ENCODE peak calls at places on chromosome 22, in nine cellular contexts. L is AG10803, X is GM13976, E is fibroblast of lung, G is right lobe of liver, R is body of pancreas, Z is AG09309, B is heart right ventricle, I is choroid plexus epithelial cell. T is an unnamed sample.

GRCh38 chr22:43956805-43957463 is 1.7 kb downstream of the SAMM50 start:
- DNase-seq in L (no peak), X (no peak), E (no peak), G (no peak), R (no peak), Z (no peak), B (peak; percentile 20), I (no peak), T (no peak)

GRCh38 chr22:43262990-43263644 is 76.2 kb upstream of the TTLL12 start:
- DNase-seq in L (no peak), X (peak; percentile 69), E (no peak), G (peak; percentile 89), R (no peak), Z (no peak), B (peak; percentile 13), I (peak; percentile 45), T (no peak)

GRCh38 chr22:42984397-42984796 is 30.6 kb downstream of the PACSIN2 start:
- DNase-seq in L (no peak), X (no peak), E (no peak), G (no peak), R (no peak), Z (no peak), B (no peak), I (no peak), T (no peak)

GRCh38 chr22:38246692-38247091 is 26.1 kb downstream of the TMEM184B start:
- DNase-seq in L (no peak), X (no peak), E (no peak), G (no peak), R (no peak), Z (no peak), B (peak; percentile 68), I (no peak), T (no peak)

GRCh38 chr22:45162531-45162930 is 1.2 kb upstream of the NUP50 start:
- DNase-seq in L (no peak), X (no peak), E (peak; percentile 32), G (no peak), R (no peak), Z (no peak), B (no peak), I (no peak), T (no peak)

GRCh38 chr22:41822289-41823057 is 10.4 kb upstream of the SREBF2 start:
- DNase-seq in L (peak; percentile 46), X (peak; percentile 72), E (peak; percentile 81), G (no peak), R (no peak), Z (peak; percentile 32), B (no peak), I (peak; percentile 78), T (no peak)

GRCh38 chr22:41256898-41257260 is 16.1 kb upstream of the CHADL start:
- DNase-seq in L (no peak), X (no peak), E (peak; percentile 34), G (no peak), R (no peak), Z (no peak), B (no peak), I (peak; percentile 94), T (no peak)

GRCh38 chr22:45334068-45334467 is 24.3 kb downstream of the FAM118A start:
- DNase-seq in L (peak; percentile 41), X (no peak), E (peak; percentile 63), G (no peak), R (no peak), Z (peak; percentile 8), B (no peak), I (no peak), T (no peak)

GRCh38 chr22:39364646-39365405 is 15.0 kb downstream of the SYNGR1 start:
- DNase-seq in L (peak; percentile 46), X (no peak), E (peak; percentile 26), G (no peak), R (no peak), Z (no peak), B (no peak), I (no peak), T (no peak)

GRCh38 chr22:39773976-39774539 is 119.5 kb downstream of the ENTHD1 start:
- DNase-seq in L (no peak), X (peak; percentile 61), E (peak; percentile 3), G (no peak), R (no peak), Z (no peak), B (no peak), I (peak; percentile 5), T (no peak)

GRCh38 chr22:44231229-44231628 is 50.5 kb downstream of the PARVG start:
- DNase-seq in L (no peak), X (no peak), E (no peak), G (no peak), R (no peak), Z (no peak), B (no peak), I (no peak), T (no peak)

GRCh38 chr22:37079668-37080171 is 28.2 kb downstream of the KCTD17 start:
- DNase-seq in L (peak; percentile 4), X (no peak), E (peak; percentile 62), G (no peak), R (no peak), Z (no peak), B (peak; percentile 16), I (peak; percentile 51), T (no peak)

GRCh38 chr22:17570851-17571631 is 7.7 kb downstream of the SLC25A18 start:
- DNase-seq in L (peak; percentile 83), X (no peak), E (peak; percentile 81), G (peak; percentile 70), R (peak; percentile 52), Z (no peak), B (peak; percentile 78), I (peak; percentile 98), T (no peak)

GRCh38 chr22:26679003-26679629 is 21.7 kb downstream of the MIAT start:
- DNase-seq in L (peak; percentile 71), X (peak; percentile 79), E (peak; percentile 64), G (peak; percentile 67), R (peak; percentile 76), Z (no peak), B (peak; percentile 77), I (peak; percentile 85), T (peak; percentile 40)

DNA sequence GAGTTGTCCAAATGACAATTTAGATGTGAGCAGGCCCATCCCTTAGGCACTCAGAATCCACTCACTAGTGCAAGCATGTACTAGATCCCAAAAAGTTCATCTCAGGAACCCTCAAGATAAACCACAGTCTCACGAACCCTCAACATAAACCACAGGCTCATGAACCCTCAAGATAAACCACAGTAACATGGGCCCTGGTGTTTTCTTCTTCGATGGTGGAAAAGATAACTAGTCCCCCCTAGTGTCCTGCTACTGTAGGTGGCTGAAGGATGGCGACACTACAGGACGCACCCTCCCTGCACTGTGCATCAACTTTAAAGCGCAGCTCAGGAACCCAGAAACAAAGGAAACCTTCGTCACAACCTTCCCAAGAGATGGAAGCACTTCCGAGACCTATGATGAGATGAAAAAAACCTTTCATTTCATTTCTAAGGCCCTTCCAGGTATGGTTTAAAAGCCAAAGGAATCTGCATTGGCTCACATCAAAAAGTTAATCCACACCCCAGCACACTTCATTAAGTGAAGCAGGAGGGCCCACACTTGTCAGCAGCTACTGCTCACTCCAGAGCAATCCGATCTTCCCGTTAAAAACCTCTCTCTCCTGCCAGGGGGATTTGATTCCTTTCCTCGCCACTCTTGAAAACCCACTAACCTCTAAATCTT is 2.4 kb downstream of the LARGE1 start:
- DNase-seq in L (peak; percentile 32), X (peak; percentile 57), E (peak; percentile 27), G (no peak), R (no peak), Z (no peak), B (no peak), I (peak; percentile 43), T (no peak)
- TF ChIP-seq CTCF in L (peak; percentile 52), X (peak; percentile 68), E (peak; percentile 36), G (peak; percentile 24), R (peak; percentile 6), Z (peak; percentile 21), B (no peak), I (peak; percentile 43), T (peak; percentile 27)

GRCh38 chr22:22745225-22746060 is 101.0 kb downstream of the GGTLC2 start:
- DNase-seq in L (peak; percentile 16), X (peak; percentile 58), E (no peak), G (peak; percentile 68), R (peak; percentile 39), Z (no peak), B (no peak), I (peak; percentile 62), T (no peak)
- TF ChIP-seq CTCF in L (peak; percentile 58), X (peak; percentile 76), E (peak; percentile 49), G (peak; percentile 75), R (peak; percentile 45), Z (peak; percentile 64), B (no peak), I (peak; percentile 88), T (peak; percentile 34)

DNA sequence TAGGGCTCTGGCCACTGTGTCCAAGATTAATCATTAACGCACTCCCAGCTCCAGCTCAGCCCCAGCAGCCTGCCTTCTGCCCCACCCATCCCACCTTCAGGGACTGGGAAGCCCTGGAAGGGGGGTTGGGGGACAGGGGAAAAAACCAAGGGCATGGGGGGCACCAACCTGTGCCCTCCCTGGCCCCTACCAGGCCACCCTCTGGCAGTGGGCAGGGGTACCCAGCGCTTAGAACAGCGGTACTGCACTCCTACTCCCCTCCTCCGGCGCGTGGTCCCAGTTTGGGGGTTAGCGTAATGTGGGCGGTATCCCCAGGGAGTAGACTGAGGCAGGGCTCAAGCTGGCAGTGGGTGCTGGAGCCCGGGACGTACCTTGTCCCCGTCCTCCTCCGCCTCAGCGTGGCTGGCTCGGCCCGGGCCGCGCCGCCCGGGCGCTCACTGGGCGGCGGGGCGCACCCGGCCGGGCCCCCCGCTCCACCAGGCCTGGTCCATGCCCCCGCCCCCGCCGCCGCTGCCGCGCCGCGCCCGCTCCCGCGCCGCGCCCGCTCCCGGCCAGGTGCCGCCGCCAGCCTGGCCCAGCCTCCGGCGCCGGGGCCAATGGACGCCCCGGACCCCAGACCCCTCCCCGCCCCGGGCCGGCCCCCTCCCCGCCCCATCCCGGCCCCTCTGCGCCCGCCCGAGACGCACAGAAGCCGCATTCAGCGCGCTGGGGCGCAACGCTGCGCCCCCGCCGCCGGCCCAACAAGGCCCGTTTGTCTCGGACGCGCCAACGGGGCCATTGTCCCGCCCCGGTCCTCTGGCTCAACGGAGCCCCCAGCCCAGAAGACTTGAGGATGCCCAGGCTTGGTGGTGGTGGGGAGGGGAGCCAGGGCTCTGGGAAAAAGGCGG is at the start of gene GAL3ST1:
- DNase-seq in L (no peak), X (no peak), E (no peak), G (peak; percentile 64), R (peak; percentile 59), Z (no peak), B (no peak), I (no peak), T (no peak)
- TF ChIP-seq CTCF in L (no peak), X (no peak), E (no peak), G (no peak), R (no peak), Z (no peak), B (no peak), I (no peak), T (no peak)

DNA sequence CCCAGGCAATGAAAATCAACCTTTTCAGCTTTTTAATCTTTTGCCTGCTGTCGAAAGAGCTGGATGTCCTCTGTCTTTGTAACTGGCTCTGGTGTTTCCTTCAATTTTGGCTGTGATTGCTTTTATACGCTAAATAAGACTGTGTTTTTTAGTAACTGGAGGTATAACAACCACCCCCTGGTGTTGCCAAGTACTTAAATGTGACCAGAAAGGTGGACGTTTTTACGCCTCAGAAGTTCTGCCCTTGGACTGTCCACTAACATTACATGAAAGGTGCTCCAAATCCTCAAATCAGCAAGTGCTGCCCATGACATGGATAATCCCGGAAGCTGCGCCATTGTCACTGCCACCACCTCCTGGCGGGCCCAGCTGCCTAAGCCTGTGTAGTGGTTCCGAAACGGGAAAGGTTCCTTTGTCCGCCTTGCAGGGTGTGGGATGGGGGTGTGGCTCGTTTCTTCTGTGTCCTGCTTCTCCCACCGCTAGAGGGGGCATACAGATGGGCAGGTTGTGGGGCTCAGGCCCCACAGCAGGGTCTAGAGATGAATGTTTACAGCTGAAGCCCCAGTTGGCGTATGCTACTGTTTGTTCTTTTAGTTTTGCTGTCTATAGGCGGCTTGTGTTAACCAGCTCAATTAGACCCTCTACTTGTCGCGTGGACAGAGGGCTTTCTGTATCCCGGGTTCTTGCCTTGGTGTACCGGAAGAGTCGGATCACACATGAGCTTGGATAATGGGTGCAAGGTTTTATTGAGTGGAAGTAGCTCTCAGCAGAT is 82.2 kb upstream of the SEPTIN5 start:
- DNase-seq in L (peak; percentile 32), X (no peak), E (peak; percentile 39), G (no peak), R (no peak), Z (peak; percentile 14), B (no peak), I (peak; percentile 48), T (peak; percentile 56)
- TF ChIP-seq CTCF in L (peak; percentile 57), X (no peak), E (peak; percentile 41), G (peak; percentile 21), R (no peak), Z (peak; percentile 73), B (peak; percentile 9), I (peak; percentile 75), T (peak; percentile 55)